ENCODE peak calls at places on chromosomes 7 and 10, in eight cellular contexts. C is HCT116, K is breast epithelium, Y is tibial nerve, T is A549, F is body of pancreas, B is lower leg skin, G is HepG2. V is an unnamed sample.

GRCh38 chr10:5958077-5958476 is 19.3 kb downstream of the IL15RA start:
- DNase-seq in C (no peak), K (no peak), Y (no peak), T (no peak), F (no peak), B (no peak), G (no peak), V (no peak)

GRCh38 chr10:50332108-50332846 is 81.0 kb upstream of the ASAH2 start:
- DNase-seq in C (no peak), K (no peak), Y (no peak), T (no peak), F (no peak), B (no peak), G (no peak), V (no peak)

GRCh38 chr10:31557854-31558253 is 238.8 kb downstream of the ZEB1 start:
- DNase-seq in C (no peak), K (no peak), Y (no peak), T (no peak), F (no peak), B (no peak), G (no peak), V (no peak)

GRCh38 chr10:101814466-101815041 is 3.7 kb downstream of the OGA start:
- DNase-seq in C (no peak), K (no peak), Y (no peak), T (no peak), F (no peak), B (no peak), G (no peak), V (no peak)

GRCh38 chr10:133590226-133590969 is 25.0 kb upstream of the SYCE1 start:
- DNase-seq in C (no peak), K (no peak), Y (no peak), T (no peak), F (no peak), B (no peak), G (no peak), V (no peak)

GRCh38 chr7:68688416-68689086 is 909.7 kb upstream of the AUTS2 start:
- DNase-seq in C (no peak), K (peak; percentile 25), Y (no peak), T (no peak), F (no peak), B (no peak), G (no peak), V (no peak)

GRCh38 chr7:107838024-107838423 is 35.0 kb upstream of the SLC26A3 start:
- DNase-seq in C (no peak), K (no peak), Y (no peak), T (no peak), F (no peak), B (no peak), G (no peak), V (no peak)

GRCh38 chr10:580796-581195 is 108.7 kb downstream of the DIP2C start:
- DNase-seq in C (no peak), K (no peak), Y (peak; percentile 34), T (no peak), F (no peak), B (no peak), G (no peak), V (peak; percentile 45)

GRCh38 chr7:144834516-144835165 is 1.2 kb downstream of the TPK1 start:
- DNase-seq in C (no peak), K (no peak), Y (peak; percentile 29), T (no peak), F (peak; percentile 13), B (peak; percentile 41), G (no peak), V (peak; percentile 15)

GRCh38 chr10:115850666-115851065 is 422.3 kb downstream of the GFRA1 start:
- DNase-seq in C (no peak), K (no peak), Y (no peak), T (no peak), F (no peak), B (no peak), G (no peak), V (no peak)

GRCh38 chr7:34191766-34192550 is 286.6 kb downstream of the BMPER start:
- DNase-seq in C (no peak), K (no peak), Y (no peak), T (no peak), F (no peak), B (no peak), G (no peak), V (no peak)

GRCh38 chr7:34190299-34190698 is 285.0 kb downstream of the BMPER start:
- DNase-seq in C (no peak), K (no peak), Y (no peak), T (no peak), F (no peak), B (no peak), G (no peak), V (no peak)

GRCh38 chr7:34187908-34188307 is 282.6 kb downstream of the BMPER start:
- DNase-seq in C (no peak), K (no peak), Y (no peak), T (no peak), F (no peak), B (no peak), G (no peak), V (no peak)

GRCh38 chr7:34191041-34191440 is 285.7 kb downstream of the BMPER start:
- DNase-seq in C (no peak), K (no peak), Y (no peak), T (no peak), F (no peak), B (no peak), G (no peak), V (no peak)
- TF ChIP-seq POLR2A in C (no peak), K (no peak), Y (no peak), T (no peak), F (no peak), B (no peak), G (no peak), V (no peak)

DNA sequence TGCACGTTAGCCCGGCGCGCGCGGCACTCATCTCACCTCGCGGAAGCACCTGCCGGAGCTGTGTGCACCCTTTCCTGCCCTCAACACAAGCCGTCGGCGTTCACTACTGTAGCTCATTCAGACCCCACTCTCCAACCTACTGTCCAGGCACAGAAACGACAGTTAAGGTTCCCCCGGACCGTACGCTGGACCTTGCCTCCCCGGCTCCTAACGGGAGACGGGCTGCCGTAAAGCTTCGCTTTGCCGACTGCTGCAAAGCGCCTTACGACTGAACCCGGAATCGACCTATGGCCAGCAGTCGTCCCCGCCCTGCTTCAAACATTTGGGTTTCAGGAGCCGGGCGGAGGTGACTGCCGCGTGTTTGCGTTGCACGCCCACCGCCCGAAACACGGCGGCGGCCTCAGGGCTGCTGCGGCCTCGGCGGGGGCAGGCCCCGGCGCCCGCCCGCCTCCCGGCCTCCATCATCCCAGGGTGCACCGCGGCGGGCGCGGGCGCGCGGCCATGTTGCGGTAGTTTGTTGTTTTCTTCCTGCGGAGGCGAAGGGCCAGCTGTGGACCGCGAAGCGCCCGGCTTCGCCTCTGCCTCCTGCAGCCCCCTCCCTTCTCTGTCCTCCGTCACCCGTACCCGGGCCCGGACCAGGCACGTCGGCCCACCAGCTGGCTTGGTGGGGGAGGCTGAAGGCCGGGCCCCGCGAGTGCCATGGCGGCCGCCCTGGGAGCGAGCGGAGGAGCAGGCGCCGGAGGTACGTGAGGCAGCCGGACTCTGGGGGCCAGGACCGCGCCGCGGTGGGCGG is at the start of gene RBM33:
- DNase-seq in C (peak; percentile 71), K (peak; percentile 50), Y (peak; percentile 63), T (peak; percentile 90), F (peak; percentile 85), B (peak; percentile 68), G (peak; percentile 88), V (peak; percentile 79)
- TF ChIP-seq POLR2A in C (peak; percentile 52), K (no peak), Y (peak; percentile 67), T (peak; percentile 91), F (peak; percentile 65), B (no peak), G (peak; percentile 92), V (peak; percentile 79)

GRCh38 chr7:50305697-50306300 is 1.3 kb downstream of the IKZF1 start:
- DNase-seq in C (no peak), K (no peak), Y (no peak), T (no peak), F (no peak), B (no peak), G (no peak), V (no peak)

GRCh38 chr7:50304911-50305621 is 550 bp downstream of the IKZF1 start:
- DNase-seq in C (no peak), K (no peak), Y (no peak), T (no peak), F (peak; percentile 13), B (no peak), G (no peak), V (no peak)

GRCh38 chr7:50307368-50308012 is 3.0 kb downstream of the IKZF1 start:
- DNase-seq in C (no peak), K (no peak), Y (no peak), T (no peak), F (no peak), B (no peak), G (no peak), V (no peak)

GRCh38 chr7:50308301-50309129 is 4.0 kb downstream of the IKZF1 start:
- DNase-seq in C (no peak), K (no peak), Y (no peak), T (no peak), F (no peak), B (no peak), G (no peak), V (no peak)

DNA sequence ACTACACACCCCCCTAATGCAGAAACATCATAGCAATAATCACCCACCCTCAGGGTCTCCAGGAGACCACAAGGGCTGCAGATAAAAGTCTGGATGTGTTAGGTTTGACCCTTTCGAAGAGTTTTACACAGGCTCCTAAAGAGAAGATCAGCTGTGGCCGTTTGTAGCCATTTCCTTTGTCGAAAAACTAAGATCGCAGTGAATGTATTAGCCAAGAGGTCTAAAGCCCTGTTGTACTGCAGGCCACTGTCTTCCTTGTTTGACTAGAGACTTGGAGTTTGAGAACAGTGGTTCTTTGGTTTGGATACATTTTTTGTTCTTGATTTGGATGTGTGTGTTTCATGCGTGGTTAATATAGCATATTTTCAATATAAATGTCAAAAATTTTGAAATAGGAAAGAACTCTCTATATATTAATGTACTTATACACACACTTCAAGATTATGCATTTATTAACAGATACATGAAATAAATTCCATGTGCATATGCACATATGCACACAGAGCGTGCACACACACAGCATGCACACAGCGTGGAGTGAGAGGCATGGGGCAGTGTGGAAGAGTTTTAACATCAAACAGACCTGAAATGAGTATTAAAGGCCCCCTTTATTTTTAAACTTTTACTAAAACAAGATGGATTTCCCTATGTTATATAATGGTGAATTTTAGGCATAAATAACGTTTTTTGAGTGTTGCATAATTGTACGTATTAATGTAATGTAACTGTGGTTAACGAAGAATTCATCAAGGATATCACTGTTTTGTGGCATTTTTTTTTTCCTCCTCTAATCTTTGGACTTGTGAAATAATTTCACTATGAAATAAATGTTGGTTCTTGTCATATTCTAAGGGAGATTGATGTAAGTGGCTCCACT is 2.2 kb downstream of the IKZF1 start:
- DNase-seq in C (no peak), K (no peak), Y (no peak), T (no peak), F (no peak), B (no peak), G (no peak), V (no peak)
- TF ChIP-seq POLR2A in C (no peak), K (no peak), Y (no peak), T (no peak), F (no peak), B (no peak), G (no peak), V (no peak)

DNA sequence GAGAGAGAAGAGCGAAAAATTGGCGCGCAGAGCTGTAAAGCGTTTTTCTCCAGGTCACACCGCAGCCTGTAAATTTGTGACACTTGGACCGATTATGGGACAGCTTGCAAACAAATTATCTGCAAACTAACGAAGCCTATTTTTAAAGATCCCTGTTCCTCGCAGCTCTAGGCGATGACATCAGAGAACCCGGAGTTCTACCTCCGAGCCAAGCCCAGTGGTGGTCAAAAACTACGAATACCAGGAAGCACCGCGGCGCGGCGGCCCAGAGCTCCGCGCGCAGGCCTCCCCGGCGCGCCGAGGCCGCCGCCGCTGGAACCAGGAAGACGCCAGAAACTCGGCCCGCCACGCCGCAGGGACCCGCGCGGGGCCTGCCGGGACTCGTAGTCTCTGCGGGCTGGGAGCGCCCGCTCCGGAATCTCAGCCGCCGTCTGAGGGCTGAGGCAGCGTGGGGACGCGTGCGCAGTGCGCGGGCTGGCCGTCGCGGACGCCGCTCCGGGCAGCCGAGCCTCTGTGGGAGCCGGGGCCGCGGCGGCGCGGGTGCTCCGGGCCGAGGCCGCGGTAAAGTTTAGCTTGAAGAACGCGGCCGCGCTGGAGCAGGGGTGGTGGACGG is at the start of gene PLEKHA1:
- DNase-seq in C (peak; percentile 88), K (peak; percentile 92), Y (peak; percentile 80), T (peak; percentile 90), F (peak; percentile 97), B (peak; percentile 93), G (peak; percentile 84), V (peak; percentile 81)
- TF ChIP-seq POLR2A in C (no peak), K (no peak), Y (peak; percentile 89), T (peak; percentile 82), F (peak; percentile 42), B (peak; percentile 49), G (no peak), V (peak; percentile 37)

V was measured in H54.